ENCODE peak calls at places on chromosomes 12 and 14, in four cellular contexts. K is mesenchymal stem cell, Z is trophoblast cell, A is neuronal stem cell. X is an unnamed sample.

GRCh38 chr12:130213249-130213648 is 51.0 kb downstream of the FZD10 start:
- DNase-seq in K (no peak), Z (no peak), A (no peak), X (no peak)

GRCh38 chr12:9273276-9273675 is 65.1 kb upstream of the PZP start:
- DNase-seq in K (peak; percentile 12), Z (peak; percentile 36), A (no peak), X (no peak)

GRCh38 chr12:74906224-74906623 is 303.4 kb downstream of the KCNC2 start:
- DNase-seq in K (no peak), Z (peak; percentile 3), A (no peak), X (no peak)

GRCh38 chr14:30551460-30551859 is 7.5 kb upstream of the G2E3 start:
- DNase-seq in K (no peak), Z (no peak), A (no peak), X (no peak)

GRCh38 chr12:81987351-81987750 is 228.2 kb upstream of the PPFIA2 start:
- DNase-seq in K (no peak), Z (no peak), A (no peak), X (no peak)

GRCh38 chr12:104763163-104763805 is 194.8 kb downstream of the SLC41A2 start:
- DNase-seq in K (peak; percentile 64), Z (no peak), A (no peak), X (no peak)

GRCh38 chr12:116370004-116370404 is 92.5 kb upstream of the MED13L start:
- DNase-seq in K (peak; percentile 91), Z (peak; percentile 96), A (no peak), X (no peak)

GRCh38 chr14:35533357-35534129 is 421 bp upstream of the INSM2 start:
- DNase-seq in K (peak; percentile 65), Z (peak; percentile 74), A (peak; percentile 83), X (peak; percentile 92)

GRCh38 chr14:96039633-96040311 is 610 bp downstream of the C14orf132 start:
- DNase-seq in K (peak; percentile 50), Z (no peak), A (peak; percentile 46), X (peak; percentile 61)

GRCh38 chr14:54567634-54568561 is 970 bp downstream of the SAMD4A start:
- DNase-seq in K (peak; percentile 70), Z (peak; percentile 71), A (peak; percentile 44), X (peak; percentile 71)

GRCh38 chr14:94945615-94946014 is 175.7 kb upstream of the GSC start:
- DNase-seq in K (no peak), Z (no peak), A (no peak), X (no peak)

GRCh38 chr12:16726879-16727278 is 120.9 kb upstream of the LMO3 start:
- DNase-seq in K (no peak), Z (no peak), A (no peak), X (no peak)

GRCh38 chr14:72613196-72613974 is 280.5 kb downstream of the DPF3 start:
- DNase-seq in K (peak; percentile 39), Z (no peak), A (no peak), X (peak; percentile 15)

GRCh38 chr14:51845811-51846210 is 14.6 kb upstream of the GNG2 start:
- DNase-seq in K (peak; percentile 34), Z (peak; percentile 45), A (no peak), X (no peak)

GRCh38 chr12:7512528-7512927 is 9.0 kb upstream of the CD163 start:
- DNase-seq in K (peak; percentile 86), Z (peak; percentile 41), A (no peak), X (peak; percentile 52)

GRCh38 chr12:82793882-82794281 is 107.2 kb downstream of the TMTC2 start:
- DNase-seq in K (peak; percentile 1), Z (no peak), A (peak; percentile 44), X (peak; percentile 61)

GRCh38 chr14:68809524-68809923 is 16.7 kb upstream of the ZFP36L1 start:
- DNase-seq in K (no peak), Z (no peak), A (no peak), X (no peak)

GRCh38 chr12:51341259-51342007 is 5.0 kb downstream of the CELA1 start:
- DNase-seq in K (peak; percentile 76), Z (peak; percentile 92), A (peak; percentile 70), X (peak; percentile 77)

GRCh38 chr12:96140110-96140509 is 54.1 kb upstream of the ELK3 start:
- DNase-seq in K (peak; percentile 64), Z (no peak), A (no peak), X (no peak)

GRCh38 chr12:10098762-10099161 is at the start of gene CLEC1A:
- DNase-seq in K (peak; percentile 43), Z (peak; percentile 91), A (peak; percentile 27), X (peak; percentile 76)

GRCh38 chr14:56122306-56122705 is 4.1 kb downstream of the PELI2 start:
- DNase-seq in K (no peak), Z (no peak), A (no peak), X (no peak)

GRCh38 chr12:13085968-13086686 is 17.3 kb downstream of the GSG1 start:
- DNase-seq in K (no peak), Z (peak; percentile 40), A (no peak), X (no peak)

GRCh38 chr12:13084898-13085640 is 18.4 kb downstream of the GSG1 start:
- DNase-seq in K (no peak), Z (no peak), A (no peak), X (no peak)

GRCh38 chr12:13090054-13090453 is 13.4 kb downstream of the GSG1 start:
- DNase-seq in K (no peak), Z (no peak), A (no peak), X (no peak)

GRCh38 chr12:13088503-13088902 is 15.0 kb downstream of the GSG1 start:
- DNase-seq in K (no peak), Z (no peak), A (no peak), X (peak; percentile 70)

GRCh38 chr12:13087766-13088165 is 15.7 kb downstream of the GSG1 start:
- DNase-seq in K (no peak), Z (no peak), A (no peak), X (peak; percentile 71)
- H3K14ac ChIP-seq in K (no peak overlapping the region), Z (no peak overlapping the region), A (no peak overlapping the region), X (peak overlapping the region; percentile 87)

GRCh38 chr14:90582166-90582565 is 185.3 kb downstream of the CALM1 start:
- DNase-seq in K (no peak), Z (no peak), A (no peak), X (no peak)
- H2AK5ac ChIP-seq in K (no peak overlapping the region), Z (no peak overlapping the region), A (no peak overlapping the region), X (no peak overlapping the region)

GRCh38 chr12:122974274-122974891 is 661 bp upstream of the OGFOD2 start:
- DNase-seq in K (peak; percentile 98), Z (peak; percentile 100), A (peak; percentile 98), X (peak; percentile 99)

GRCh38 chr12:122976648-122976975 is 1.6 kb downstream of the OGFOD2 start:
- DNase-seq in K (no peak), Z (no peak), A (no peak), X (no peak)

GRCh38 chr12:122975790-122976647 is 975 bp downstream of the OGFOD2 start:
- DNase-seq in K (peak; percentile 40), Z (no peak), A (no peak), X (no peak)

GRCh38 chr12:122977153-122977552 is 2.1 kb downstream of the OGFOD2 start:
- DNase-seq in K (no peak), Z (no peak), A (no peak), X (no peak)

GRCh38 chr12:122974892-122975789 is at the start of gene OGFOD2:
- DNase-seq in K (peak; percentile 94), Z (peak; percentile 92), A (peak; percentile 85), X (peak; percentile 92)
- H2BK12ac ChIP-seq in K (peak within 1 kb of the TSS; percentile 59), Z (peak within 1 kb of the TSS; percentile 20), A (peak within 1 kb of the TSS; percentile 84), X (no peak within 1 kb of the TSS)

DNA sequence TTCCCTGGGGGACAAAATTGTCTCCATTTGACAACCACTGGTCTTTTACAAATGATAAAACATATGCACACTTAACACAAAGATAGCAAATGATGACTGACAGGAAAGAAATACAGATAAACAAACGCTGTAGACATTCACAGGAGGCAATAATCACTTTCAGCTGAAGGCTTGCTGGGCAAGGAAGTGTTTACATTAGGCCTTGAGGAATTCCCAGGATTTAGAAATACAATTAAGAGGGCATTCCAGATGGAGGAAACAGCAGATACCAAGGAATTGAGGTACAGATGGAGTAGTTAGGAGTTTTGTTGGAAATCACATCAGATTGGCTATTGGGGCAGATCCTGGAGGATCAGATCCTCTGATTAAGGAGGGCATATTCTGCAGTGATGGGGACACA is 93.9 kb downstream of the DYRK2 start:
- DNase-seq in K (peak; percentile 84), Z (no peak), A (no peak), X (no peak)
- H3K14ac ChIP-seq in K (no peak overlapping the region), Z (no peak overlapping the region), A (no peak overlapping the region), X (no peak overlapping the region)

GRCh38 chr14:64990291-64990690 is 3.6 kb downstream of the FNTB start:
- DNase-seq in K (no peak), Z (no peak), A (no peak), X (no peak)
- H2AK5ac ChIP-seq in K (no peak overlapping the region), Z (no peak overlapping the region), A (no peak overlapping the region), X (no peak overlapping the region)

GRCh38 chr12:599756-600155 is 63.5 kb downstream of the NINJ2 start:
- DNase-seq in K (no peak), Z (no peak), A (no peak), X (no peak)
- H2BK12ac ChIP-seq in K (no peak overlapping the region), Z (no peak overlapping the region), A (no peak overlapping the region), X (no peak overlapping the region)

GRCh38 chr14:67557656-67558055 is 24.6 kb downstream of the PLEKHH1 start:
- DNase-seq in K (no peak), Z (no peak), A (no peak), X (no peak)
- H3K14ac ChIP-seq in K (peak overlapping the region; percentile 11), Z (peak overlapping the region; percentile 32), A (no peak overlapping the region), X (no peak overlapping the region)